ENCODE peak calls at places on chromosomes 12 and 14, in five cellular contexts. Y is neural progenitor cell, F is HCT116, K is SK-N-SH, G is MM.1S. Z is an unnamed sample.

GRCh38 chr14:53900499-53900898 is 56.1 kb downstream of the BMP4 start:
- DNase-seq in Y (no peak), F (no peak), K (no peak), G (no peak), Z (no peak)

GRCh38 chr12:117148642-117149041 is 41.6 kb downstream of the FBXO21 start:
- DNase-seq in Y (no peak), F (no peak), K (no peak), G (no peak), Z (no peak)

GRCh38 chr12:72523754-72524153 is 251.6 kb downstream of the TRHDE start:
- DNase-seq in Y (no peak), F (no peak), K (peak; percentile 10), G (no peak), Z (no peak)

GRCh38 chr14:92633274-92633616 is 115.2 kb downstream of the LGMN start:
- DNase-seq in Y (no peak), F (no peak), K (no peak), G (no peak), Z (no peak)

GRCh38 chr14:65002586-65003210 is 16.0 kb downstream of the FNTB start:
- DNase-seq in Y (no peak), F (no peak), K (no peak), G (no peak), Z (peak; percentile 33)

GRCh38 chr14:23047042-23047634 is 5.1 kb downstream of the PSMB11 start:
- DNase-seq in Y (no peak), F (no peak), K (no peak), G (no peak), Z (peak; percentile 27)

GRCh38 chr14:63273717-63274673 is 44.7 kb downstream of the GPHB5 start:
- DNase-seq in Y (no peak), F (no peak), K (no peak), G (no peak), Z (no peak)

GRCh38 chr14:59507063-59507751 is 22.9 kb downstream of the JKAMP start:
- DNase-seq in Y (peak; percentile 79), F (peak; percentile 42), K (peak; percentile 57), G (peak; percentile 34), Z (peak; percentile 95)

GRCh38 chr14:65502676-65503124 is 90.2 kb downstream of the FUT8 start:
- DNase-seq in Y (no peak), F (peak; percentile 3), K (no peak), G (no peak), Z (peak; percentile 91)

GRCh38 chr14:29712586-29712985 is 215.1 kb downstream of the PRKD1 start:
- DNase-seq in Y (no peak), F (no peak), K (no peak), G (no peak), Z (no peak)

GRCh38 chr12:24838531-24838950 is 110.4 kb downstream of the BCAT1 start:
- DNase-seq in Y (no peak), F (no peak), K (peak; percentile 42), G (peak; percentile 54), Z (no peak)

GRCh38 chr14:77040995-77041744 is 12.7 kb upstream of the IRF2BPL start:
- DNase-seq in Y (no peak), F (no peak), K (no peak), G (no peak), Z (peak; percentile 50)

GRCh38 chr12:73421832-73422231 is 1115.8 kb upstream of the ATXN7L3B start:
- DNase-seq in Y (no peak), F (no peak), K (no peak), G (peak; percentile 67), Z (peak; percentile 81)

GRCh38 chr12:49874142-49874897 is 29.4 kb downstream of the FAIM2 start:
- DNase-seq in Y (no peak), F (no peak), K (no peak), G (no peak), Z (no peak)

GRCh38 chr12:111791507-111791906 is 24.8 kb downstream of the ALDH2 start:
- DNase-seq in Y (no peak), F (no peak), K (no peak), G (no peak), Z (no peak)

GRCh38 chr12:74890237-74890599 is 319.4 kb downstream of the KCNC2 start:
- DNase-seq in Y (no peak), F (peak; percentile 73), K (no peak), G (peak; percentile 33), Z (peak; percentile 95)

GRCh38 chr14:101174522-101174838 is 271.0 kb upstream of the RTL1 start:
- DNase-seq in Y (no peak), F (no peak), K (peak; percentile 24), G (no peak), Z (no peak)

GRCh38 chr12:24760162-24760561 is 188.7 kb downstream of the BCAT1 start:
- DNase-seq in Y (peak; percentile 38), F (no peak), K (no peak), G (no peak), Z (no peak)

GRCh38 chr14:21543426-21544350 is 17.5 kb upstream of the SALL2 start:
- DNase-seq in Y (peak; percentile 42), F (no peak), K (no peak), G (no peak), Z (no peak)

GRCh38 chr14:31930493-31931225 is 146.4 kb upstream of the ARHGAP5 start:
- DNase-seq in Y (no peak), F (no peak), K (no peak), G (no peak), Z (peak; percentile 70)

GRCh38 chr12:27463826-27464554 is 17.5 kb downstream of the SMCO2 start:
- DNase-seq in Y (no peak), F (no peak), K (no peak), G (no peak), Z (no peak)

GRCh38 chr12:47779943-47780504 is 7.0 kb downstream of the SLC48A1 start:
- DNase-seq in Y (no peak), F (no peak), K (no peak), G (no peak), Z (no peak)

GRCh38 chr12:8709124-8709830 is 11.5 kb downstream of the RIMKLB start:
- DNase-seq in Y (no peak), F (no peak), K (no peak), G (no peak), Z (no peak)

GRCh38 chr14:66477567-66477966 is 8.6 kb upstream of the CCDC196 start:
- DNase-seq in Y (no peak), F (no peak), K (no peak), G (no peak), Z (no peak)

GRCh38 chr12:48165089-48166031 is 8.0 kb upstream of the ASB8 start:
- DNase-seq in Y (peak; percentile 75), F (peak; percentile 57), K (peak; percentile 67), G (peak; percentile 58), Z (peak; percentile 69)

DNA sequence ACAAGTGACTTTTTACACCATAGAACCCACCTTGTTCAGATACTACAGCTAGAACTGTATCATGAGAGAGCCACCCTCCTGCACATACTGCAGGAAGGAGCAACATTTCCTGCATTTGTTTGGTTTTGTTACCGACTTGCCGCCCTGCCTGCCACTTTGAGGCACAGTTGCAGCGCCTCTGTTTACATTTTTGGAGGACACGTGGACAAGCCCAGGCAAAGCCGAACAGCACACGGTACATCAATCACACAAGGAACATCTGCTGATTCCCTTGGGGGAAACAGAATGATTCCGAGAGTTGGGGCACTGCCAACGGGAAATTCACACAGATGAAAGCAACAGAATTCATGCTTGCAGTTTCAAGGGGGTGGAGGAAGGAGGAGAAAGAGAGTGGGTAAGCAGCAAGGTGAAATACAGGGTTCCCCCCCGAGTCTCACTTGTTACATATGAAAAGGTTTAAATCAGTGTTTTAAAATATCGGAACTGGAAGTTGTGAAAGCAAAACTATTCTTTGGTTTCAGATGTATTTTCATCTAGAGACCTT is 110.7 kb downstream of the BTG1 start:
- DNase-seq in Y (no peak), F (peak; percentile 6), K (peak; percentile 40), G (peak; percentile 76), Z (peak; percentile 40)
- H3K9ac ChIP-seq in Y (no peak overlapping the region), F (no peak overlapping the region), K (peak overlapping the region; percentile 27), G (peak overlapping the region; percentile 36), Z (peak overlapping the region; percentile 0)

GRCh38 chr12:55938826-55939501 is 8.0 kb downstream of the DGKA start:
- DNase-seq in Y (no peak), F (no peak), K (no peak), G (no peak), Z (no peak)
- TF ChIP-seq EZH2phosphoT487 in Y (no peak), F (no peak), K (no peak), G (no peak), Z (no peak)

DNA sequence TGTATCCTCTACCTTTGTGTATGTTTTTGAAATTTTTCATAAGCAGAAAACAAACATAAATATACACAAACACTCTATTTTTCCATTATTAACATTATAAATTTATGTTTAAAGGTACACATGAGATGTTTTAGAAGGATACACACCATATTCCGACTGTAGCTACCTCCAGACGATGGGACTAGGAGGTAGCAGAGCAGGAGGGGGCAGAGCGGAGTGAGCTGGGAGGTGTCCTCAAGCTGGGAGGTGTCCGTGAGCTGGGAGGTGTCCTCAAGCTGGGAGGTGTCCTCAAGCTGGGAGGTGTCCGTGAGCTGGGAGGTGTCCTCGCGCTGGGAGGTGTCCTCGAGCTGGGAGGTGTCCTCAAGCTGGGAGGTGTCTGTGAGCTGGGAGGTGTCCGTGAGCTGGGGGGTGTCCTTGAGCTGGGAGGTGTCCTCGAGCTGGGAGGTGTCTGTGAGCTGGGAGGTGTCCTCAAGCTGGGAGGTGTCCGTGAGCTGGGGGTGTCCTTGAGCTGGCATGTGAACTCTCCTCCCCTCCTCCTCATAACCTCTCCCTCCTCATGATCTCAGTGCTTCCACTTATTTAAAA is 347.0 kb upstream of the SFSWAP start:
- DNase-seq in Y (no peak), F (no peak), K (no peak), G (no peak), Z (no peak)
- TF ChIP-seq CTCF in Y (no peak), F (no peak), K (no peak), G (no peak), Z (no peak)

GRCh38 chr12:5809586-5809985 is 135.5 kb downstream of the ANO2 start:
- DNase-seq in Y (no peak), F (no peak), K (no peak), G (no peak), Z (peak; percentile 17)
- H3K9ac ChIP-seq in Y (no peak overlapping the region), F (peak overlapping the region; percentile 11), K (no peak overlapping the region), G (no peak overlapping the region), Z (no peak overlapping the region)

GRCh38 chr12:3002636-3003035 is 43.4 kb downstream of the TEAD4 start:
- DNase-seq in Y (no peak), F (no peak), K (no peak), G (no peak), Z (no peak)
- TF ChIP-seq EZH2phosphoT487 in Y (no peak), F (no peak), K (no peak), G (no peak), Z (no peak)

DNA sequence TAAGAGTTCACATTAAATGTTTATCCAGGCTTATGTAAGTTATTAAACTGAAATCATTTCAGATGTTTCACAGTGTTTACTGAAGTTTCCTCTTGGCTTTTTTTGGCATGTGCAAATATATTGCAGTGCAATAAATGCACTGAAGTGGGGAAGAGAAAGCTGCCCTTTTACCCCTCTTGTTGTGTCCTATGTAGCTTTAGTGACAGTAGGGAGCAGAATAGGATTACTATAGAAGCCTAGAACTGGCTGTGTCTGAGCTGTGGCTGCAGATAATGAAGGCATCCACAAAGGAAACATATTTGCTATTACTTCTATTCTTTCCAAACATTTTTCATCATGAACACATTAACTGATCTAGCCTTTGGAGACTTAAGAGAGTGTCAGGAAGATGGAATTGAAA is 24.1 kb upstream of the CNTN1 start:
- DNase-seq in Y (no peak), F (no peak), K (no peak), G (no peak), Z (no peak)
- TF ChIP-seq CTCF in Y (peak; percentile 15), F (no peak), K (no peak), G (no peak), Z (no peak)

GRCh38 chr12:18139254-18139653 is 49.3 kb upstream of the RERGL start:
- DNase-seq in Y (no peak), F (no peak), K (no peak), G (no peak), Z (no peak)
- H3K9ac ChIP-seq in Y (no peak overlapping the region), F (no peak overlapping the region), K (no peak overlapping the region), G (no peak overlapping the region), Z (no peak overlapping the region)

GRCh38 chr14:72869407-72870329 is 24.2 kb downstream of the DPF3 start:
- DNase-seq in Y (no peak), F (no peak), K (no peak), G (no peak), Z (no peak)
- TF ChIP-seq EZH2phosphoT487 in Y (no peak), F (no peak), K (no peak), G (no peak), Z (no peak)